ENCODE peak calls at places on chromosome 22, in ten cellular contexts. Q is GM23248; K is midbrain; F is sciatic nerve; T is posterior cingulate gyrus; P is kidney epithelial cell; Z is kidney; N is SHP77; H is stimulated activated CD4-positive, alpha-beta T cell treated with anti-CD3 and anti-CD28 coated beads, Interleukin-4, amount 100 ng/mL, for 48 hours; L is GM12878. A is an unnamed sample.
A peak's percentile ranks its signal among the peaks of the same experiment; 100 is the strongest.

GRCh38 chr22:38657248-38657909 is 941 bp downstream of the CBY1 start:
- DNase-seq in Q (peak; percentile 47), H (peak; percentile 28), N (peak; percentile 48), K (no peak), Z (no peak), P (no peak), F (no peak), L (no peak), T (no peak), A (peak; percentile 33)

GRCh38 chr22:44893731-44894080 is 116.1 kb downstream of the PHF21B start:
- DNase-seq in P (no peak), L (no peak), T (no peak), Z (peak; percentile 56), F (no peak), Q (no peak), H (no peak), N (no peak), K (no peak), A (no peak)

GRCh38 chr22:26735019-26735409 is 77.6 kb downstream of the MIAT start:
- DNase-seq in P (no peak), H (no peak), Z (no peak), F (no peak), Q (no peak), L (no peak), K (no peak), T (no peak), N (no peak), A (no peak)

GRCh38 chr22:49735411-49736311 is 92.0 kb downstream of the BRD1 start:
- DNase-seq in L (no peak), K (no peak), N (no peak), H (no peak), T (no peak), P (no peak), Q (peak; percentile 28), Z (peak; percentile 66), F (no peak), A (peak; percentile 60)

GRCh38 chr22:46641829-46642266 is 21.7 kb downstream of the GRAMD4 start:
- DNase-seq in H (no peak), Z (no peak), P (no peak), F (no peak), T (no peak), N (no peak), L (no peak), Q (peak; percentile 12), K (no peak), A (peak; percentile 56)

GRCh38 chr22:50672471-50673230 is at the start of gene SHANK3:
- DNase-seq in Q (no peak), Z (peak; percentile 86), P (no peak), L (no peak), K (no peak), N (no peak), H (no peak), T (no peak), F (peak; percentile 59), A (peak; percentile 13)

GRCh38 chr22:31120642-31121041 is 2.1 kb upstream of the INPP5J start:
- DNase-seq in K (no peak), Q (no peak), P (no peak), F (no peak), L (no peak), H (no peak), Z (no peak), N (no peak), T (no peak), A (no peak)

GRCh38 chr22:43844560-43845545 is 17.5 kb downstream of the SULT4A1 start:
- DNase-seq in K (no peak), Z (peak; percentile 73), H (no peak), T (no peak), N (no peak), F (no peak), L (no peak), Q (no peak), P (no peak), A (no peak)

GRCh38 chr22:35629406-35630234 is 12.5 kb upstream of the MB start:
- DNase-seq in L (peak; percentile 61), N (no peak), Q (peak; percentile 98), F (peak; percentile 83), T (no peak), P (peak; percentile 94), H (peak; percentile 45), K (no peak), Z (peak; percentile 94), A (peak; percentile 92)

GRCh38 chr22:31826443-31826842 is 72.6 kb downstream of the DEPDC5 start:
- DNase-seq in P (no peak), N (no peak), L (no peak), Q (no peak), F (no peak), H (no peak), Z (no peak), T (peak; percentile 24), K (peak; percentile 33), A (no peak)

GRCh38 chr22:37229805-37230672 is 14.0 kb downstream of the RAC2 start:
- DNase-seq in K (no peak), P (no peak), Z (peak; percentile 87), Q (peak; percentile 90), L (peak; percentile 60), H (peak; percentile 89), T (no peak), F (no peak), N (no peak), A (no peak)

GRCh38 chr22:37843746-37844089 is 416 bp downstream of the ANKRD54 start:
- DNase-seq in Z (no peak), L (no peak), P (no peak), F (no peak), H (peak; percentile 44), Q (peak; percentile 74), K (no peak), T (no peak), N (no peak), A (peak; percentile 66)

GRCh38 chr22:36606114-36606513 is 77.1 kb upstream of the EIF3D start:
- DNase-seq in N (no peak), P (no peak), T (no peak), H (no peak), Z (no peak), Q (no peak), K (no peak), F (no peak), L (no peak), A (no peak)

GRCh38 chr22:17878970-17879369 is 104.7 kb upstream of the BID start:
- DNase-seq in Z (no peak), K (no peak), T (no peak), Q (no peak), P (no peak), N (no peak), F (no peak), H (no peak), L (no peak), A (no peak)

GRCh38 chr22:37746366-37747089 is 49.7 kb downstream of the TRIOBP start:
- DNase-seq in T (no peak), L (no peak), Q (peak; percentile 64), K (no peak), F (no peak), P (no peak), H (peak; percentile 17), N (no peak), Z (no peak), A (no peak)

GRCh38 chr22:50315289-50316113 is 8.1 kb upstream of the PLXNB2 start:
- DNase-seq in F (no peak), L (no peak), H (no peak), T (no peak), Q (no peak), N (no peak), K (no peak), Z (peak; percentile 59), P (no peak), A (no peak)

GRCh38 chr22:31162015-31162765 is 2.2 kb downstream of the RNF185 start:
- DNase-seq in T (no peak), P (no peak), L (no peak), Z (no peak), Q (peak; percentile 55), N (no peak), F (no peak), K (no peak), H (no peak), A (no peak)

GRCh38 chr22:39496131-39496838 is 5.8 kb upstream of the MIEF1 start:
- DNase-seq in N (peak; percentile 61), P (no peak), H (peak; percentile 55), K (peak; percentile 84), F (no peak), T (peak; percentile 93), Z (peak; percentile 90), L (no peak), Q (peak; percentile 87), A (peak; percentile 63)

GRCh38 chr22:40036591-40037225 is 42.0 kb downstream of the FAM83F start:
- DNase-seq in P (no peak), T (peak; percentile 76), N (peak; percentile 81), K (peak; percentile 55), L (no peak), F (peak; percentile 73), Z (no peak), Q (peak; percentile 84), H (peak; percentile 52), A (peak; percentile 76)

GRCh38 chr22:30196141-30196866 is 50.3 kb downstream of the LIF start:
- DNase-seq in H (peak; percentile 61), L (peak; percentile 43), N (peak; percentile 100), F (peak; percentile 88), Q (peak; percentile 100), T (no peak), Z (peak; percentile 92), K (no peak), P (peak; percentile 100), A (peak; percentile 85)

GRCh38 chr22:34102633-34103032 is 182.4 kb upstream of the LARGE1 start:
- DNase-seq in T (no peak), N (no peak), H (no peak), K (no peak), Z (no peak), Q (peak; percentile 1), L (no peak), F (no peak), P (no peak), A (no peak)

GRCh38 chr22:48318173-48318572 is 1509.5 kb downstream of the BRD1 start:
- DNase-seq in Z (peak; percentile 34), N (no peak), Q (no peak), T (no peak), F (peak; percentile 23), K (no peak), H (no peak), L (no peak), P (no peak), A (no peak)